ENCODE peak calls at places on chromosomes 6 and 20, in five cellular contexts. S, F, P, U and I are unnamed samples.

GRCh38 chr6:134447423-134447822 is 129.5 kb upstream of the SGK1 start:
- DNase-seq in S (peak), F (no peak), P (peak), U (peak), I (no peak)

GRCh38 chr6:81572020-81572419 is 180.5 kb downstream of the TENT5A start:
- DNase-seq in S (no peak), F (no peak), P (no peak), U (no peak), I (no peak)

GRCh38 chr6:153074761-153075160 is 56.3 kb downstream of the RGS17 start:
- DNase-seq in S (no peak), F (no peak), P (peak), U (no peak), I (no peak)

GRCh38 chr6:139977887-139978332 is 603.5 kb upstream of the CITED2 start:
- DNase-seq in S (peak), F (no peak), P (peak), U (peak), I (no peak)

GRCh38 chr6:151655099-151655498 is 152.4 kb upstream of the ESR1 start:
- DNase-seq in S (no peak), F (no peak), P (no peak), U (no peak), I (no peak)

GRCh38 chr20:16810216-16810615 is 62.1 kb downstream of the OTOR start:
- DNase-seq in S (no peak), F (no peak), P (no peak), U (peak), I (no peak)

GRCh38 chr6:137707590-137708360 is 159.3 kb upstream of the TNFAIP3 start:
- DNase-seq in S (peak), F (peak), P (peak), U (peak), I (peak)

GRCh38 chr6:89941031-89941775 is 46.9 kb downstream of the GJA10 start:
- DNase-seq in S (peak), F (peak), P (no peak), U (no peak), I (no peak)

GRCh38 chr20:23048283-23049200 is 930 bp downstream of the THBD start:
- DNase-seq in S (peak), F (peak), P (peak), U (peak), I (no peak)

GRCh38 chr20:59987135-59987534 is 28.9 kb downstream of the CDH26 start:
- DNase-seq in S (no peak), F (no peak), P (no peak), U (peak), I (no peak)

GRCh38 chr6:3289664-3290055 is 30.9 kb downstream of the PSMG4 start:
- DNase-seq in S (no peak), F (no peak), P (no peak), U (no peak), I (no peak)

GRCh38 chr6:71190809-71191208 is 97.8 kb upstream of the OGFRL1 start:
- DNase-seq in S (no peak), F (no peak), P (peak), U (peak), I (no peak)

GRCh38 chr6:101393291-101394251 is at the start of gene GRIK2:
- DNase-seq in S (peak), F (peak), P (peak), U (no peak), I (no peak)

GRCh38 chr20:63892402-63892801 is 2.5 kb upstream of the DNAJC5 start:
- DNase-seq in S (no peak), F (no peak), P (no peak), U (no peak), I (no peak)

GRCh38 chr6:130233332-130233731 is 10.6 kb upstream of the SAMD3 start:
- DNase-seq in S (no peak), F (no peak), P (peak), U (no peak), I (no peak)

GRCh38 chr6:24154121-24154520 is 28.1 kb downstream of the NRSN1 start:
- DNase-seq in S (no peak), F (no peak), P (no peak), U (peak), I (no peak)

GRCh38 chr20:59320850-59321631 is 20.6 kb downstream of the EDN3 start:
- DNase-seq in S (no peak), F (no peak), P (no peak), U (no peak), I (no peak)

DNA sequence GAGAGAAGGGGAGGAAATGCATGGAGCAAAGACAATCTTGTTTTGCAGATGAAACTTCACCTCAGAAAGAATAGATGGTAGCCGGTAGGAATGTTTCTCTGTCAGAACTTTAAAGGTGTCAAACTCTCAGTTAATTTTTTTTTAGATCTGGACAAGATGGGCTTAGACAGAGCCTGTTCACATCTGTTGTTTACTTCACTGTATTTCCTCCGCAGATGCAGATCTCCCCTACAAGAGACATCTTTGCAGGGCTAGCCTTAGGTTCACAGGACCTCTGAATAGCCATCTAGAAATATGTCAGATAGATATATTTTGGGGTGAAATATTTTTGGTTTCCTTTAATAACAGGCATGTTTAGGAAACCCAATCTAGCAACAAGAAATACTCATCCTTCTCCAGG is 12.1 kb upstream of the ZBP1 start:
- DNase-seq in S (no peak), F (no peak), P (no peak), U (no peak), I (no peak)
- TF ChIP-seq CTCF in S (no peak), F (no peak), P (no peak), U (no peak), I (no peak)

GRCh38 chr20:20480126-20480525 is 112.2 kb downstream of the INSM1 start:
- DNase-seq in S (no peak), F (no peak), P (no peak), U (no peak), I (no peak)

GRCh38 chr20:20480689-20481088 is 112.8 kb downstream of the INSM1 start:
- DNase-seq in S (no peak), F (no peak), P (peak), U (peak), I (no peak)

GRCh38 chr20:20472690-20473274 is 104.9 kb downstream of the INSM1 start:
- DNase-seq in S (no peak), F (no peak), P (no peak), U (no peak), I (no peak)

GRCh38 chr20:20476504-20476903 is 108.6 kb downstream of the INSM1 start:
- DNase-seq in S (no peak), F (no peak), P (no peak), U (no peak), I (no peak)

DNA sequence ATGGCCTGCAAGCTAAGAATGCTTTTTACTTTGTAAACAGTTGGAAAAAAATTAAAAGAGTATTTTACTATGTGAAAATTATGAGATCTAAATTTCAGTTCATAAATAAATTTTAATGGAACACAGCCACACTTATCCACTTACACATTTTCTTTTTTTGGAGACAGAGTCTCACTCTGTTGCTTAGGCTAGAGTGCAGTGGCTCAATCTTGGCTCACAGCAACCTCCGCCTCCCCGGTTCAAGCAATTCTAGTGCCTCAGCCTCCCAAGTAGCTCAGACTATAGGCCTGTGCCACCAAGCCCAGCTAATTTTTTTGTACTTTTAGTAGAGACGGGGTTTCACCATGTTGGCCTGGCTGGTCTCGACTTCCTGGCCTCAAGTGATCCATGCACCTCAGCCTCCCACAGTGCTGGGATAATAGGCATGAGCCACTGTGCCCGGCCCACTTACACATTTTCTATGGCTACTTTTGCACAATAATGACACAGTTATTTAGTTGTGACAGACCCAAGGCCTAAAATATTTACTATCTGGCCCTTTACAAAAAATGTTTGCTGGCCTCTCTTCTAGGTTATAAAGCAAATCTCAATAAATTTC is 109.6 kb downstream of the INSM1 start:
- DNase-seq in S (no peak), F (no peak), P (no peak), U (no peak), I (no peak)
- TF ChIP-seq CTCF in S (no peak), F (no peak), P (no peak), U (no peak), I (no peak)

GRCh38 chr6:125586605-125587004 is 162.8 kb upstream of the HEY2 start:
- DNase-seq in S (no peak), F (no peak), P (no peak), U (peak), I (no peak)

GRCh38 chr6:125585470-125585869 is 164.0 kb upstream of the HEY2 start:
- DNase-seq in S (no peak), F (no peak), P (no peak), U (no peak), I (no peak)

GRCh38 chr6:125587624-125588023 is 161.8 kb upstream of the HEY2 start:
- DNase-seq in S (no peak), F (no peak), P (no peak), U (no peak), I (no peak)

GRCh38 chr6:125586074-125586473 is 163.4 kb upstream of the HEY2 start:
- DNase-seq in S (no peak), F (no peak), P (peak), U (peak), I (no peak)

DNA sequence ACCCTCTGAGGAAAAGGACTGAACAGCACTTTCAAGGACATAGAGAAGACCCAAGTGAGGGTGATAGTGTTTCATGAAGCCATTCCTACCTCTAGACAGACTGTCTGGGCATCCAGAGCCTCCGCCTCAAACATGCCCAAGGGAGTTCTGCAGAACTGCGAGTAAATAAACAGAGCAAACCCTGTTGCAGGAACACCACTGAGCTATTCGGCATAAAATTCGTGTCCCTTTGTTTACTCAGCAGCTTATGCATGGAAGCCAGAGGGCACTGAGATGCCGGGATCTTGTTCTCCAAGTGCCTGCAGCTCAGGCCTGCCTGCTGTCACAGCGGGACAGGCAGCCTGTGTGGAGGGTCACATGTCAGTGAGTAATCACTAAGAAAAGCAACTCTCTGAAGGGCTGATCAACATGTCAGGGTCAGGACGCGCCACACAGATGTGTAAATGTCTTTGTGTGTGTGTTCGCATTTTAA is 164.9 kb upstream of the HEY2 start:
- DNase-seq in S (no peak), F (no peak), P (no peak), U (peak), I (no peak)
- TF ChIP-seq CTCF in S (no peak), F (no peak), P (no peak), U (peak), I (no peak)

DNA sequence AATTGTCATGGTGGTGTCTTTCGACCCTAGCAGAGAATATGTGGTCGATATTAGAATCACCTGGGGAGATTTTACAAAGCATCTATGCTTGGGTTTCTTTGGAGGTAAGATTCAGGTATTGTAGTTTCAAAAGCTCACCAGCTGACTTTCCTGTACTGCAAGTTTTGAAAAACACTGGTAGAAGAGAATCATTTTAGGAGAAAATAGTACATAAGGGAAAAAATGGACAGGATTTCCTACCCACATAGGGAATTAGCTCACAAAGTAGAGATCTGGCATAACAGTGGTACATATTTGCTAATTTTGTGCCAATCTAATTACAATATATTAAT is 27.4 kb upstream of the ABT1 start:
- DNase-seq in S (no peak), F (no peak), P (no peak), U (no peak), I (no peak)
- TF ChIP-seq CTCF in S (no peak), F (no peak), P (no peak), U (no peak), I (no peak)

DNA sequence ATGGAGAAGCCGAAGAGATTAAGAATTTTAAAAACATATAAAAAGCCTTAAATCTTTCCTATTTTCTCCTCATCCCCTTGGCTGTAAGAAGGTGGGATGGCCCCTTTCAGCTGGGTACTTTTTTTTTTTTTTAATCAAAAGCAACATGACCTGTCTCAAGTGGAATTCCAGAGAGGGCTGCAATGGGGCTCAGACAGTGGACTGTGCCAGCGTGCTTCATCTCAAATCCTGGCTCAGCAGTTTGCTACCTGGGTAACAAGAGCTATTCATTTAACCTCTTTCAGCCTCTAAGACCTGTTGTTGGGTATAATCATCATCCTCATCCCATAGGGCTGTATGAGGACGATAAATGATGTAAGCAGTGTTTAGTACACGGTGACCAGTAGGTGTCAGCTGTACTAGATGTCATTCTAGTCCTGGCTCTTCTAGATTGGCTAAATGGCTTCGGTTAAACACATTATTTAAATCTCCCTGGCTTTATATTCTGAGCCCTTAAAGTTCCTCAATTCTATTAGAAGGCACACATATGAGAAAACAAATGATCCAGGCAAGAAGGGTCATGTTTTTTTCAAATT is 6.9 kb upstream of the PPP1R3G start:
- DNase-seq in S (no peak), F (no peak), P (no peak), U (peak), I (peak)
- TF ChIP-seq CTCF in S (no peak), F (no peak), P (peak), U (peak), I (peak)

GRCh38 chr6:56669585-56669984 is 26.9 kb upstream of the DST start:
- DNase-seq in S (no peak), F (no peak), P (no peak), U (no peak), I (no peak)
- TF ChIP-seq CTCF in S (no peak), F (no peak), P (no peak), U (no peak), I (no peak)

GRCh38 chr6:158131926-158132325 is 36.1 kb downstream of the SERAC1 start:
- DNase-seq in S (no peak), F (no peak), P (peak), U (peak), I (peak)
- TF ChIP-seq CTCF in S (no peak), F (no peak), P (peak), U (peak), I (peak)

DNA sequence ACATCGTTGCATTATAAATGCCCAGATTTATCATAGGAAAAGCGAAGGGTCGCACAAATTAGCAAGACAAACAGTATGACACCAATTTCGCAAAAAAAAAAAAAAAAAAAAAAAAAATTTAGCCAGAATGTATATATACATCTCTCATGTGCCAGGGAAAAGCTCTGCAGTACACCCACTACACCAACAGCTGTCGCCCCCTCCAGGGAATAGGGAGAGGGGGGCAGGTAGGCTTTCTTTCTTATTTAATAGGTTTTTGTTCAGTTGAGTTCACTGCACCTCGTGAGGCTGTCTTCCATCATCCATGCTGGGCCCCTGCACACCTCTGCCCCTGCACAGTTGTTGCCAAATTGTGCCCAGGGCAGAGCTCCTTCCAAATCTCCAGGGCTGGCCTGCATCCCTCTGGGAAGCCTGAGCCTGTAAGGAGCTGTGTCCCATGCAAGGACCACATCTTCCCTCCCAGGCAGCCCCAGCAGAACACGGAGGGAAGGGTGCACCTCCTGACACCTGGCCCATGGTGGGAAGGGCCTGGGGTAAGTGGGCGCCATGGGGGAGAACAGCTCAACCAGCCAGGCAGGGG is 85.4 kb downstream of the NINL start:
- DNase-seq in S (no peak), F (no peak), P (no peak), U (no peak), I (no peak)
- TF ChIP-seq CTCF in S (no peak), F (no peak), P (no peak), U (no peak), I (no peak)